ENCODE peak calls at places on chromosomes 12 and 14, in ten cellular contexts. S is HFF-Myc; O is colonic mucosa; K is SHP77 treated with DMSO at 0.1 percent for 48 hours; I is T-helper 1 cell; G is SK-N-MC; X is stimulated activated CD4-positive, alpha-beta T cell treated with anti-CD3 and anti-CD28 coated beads, Interleukin-1b, Interleukin-23, amount 100 ng/mL, for 24 hours; H is neural crest cell; Z is CD8-positive, alpha-beta memory T cell; M is BE2C. A is an unnamed sample.

GRCh38 chr14:96091941-96092411 is 52.8 kb downstream of the C14orf132 start:
- DNase-seq in S (no peak), O (no peak), K (no peak), I (no peak), G (no peak), X (no peak), H (no peak), Z (no peak), M (peak), A (no peak)

GRCh38 chr12:52318241-52318990 is 2.8 kb downstream of the KRT83 start:
- DNase-seq in S (no peak), O (no peak), K (no peak), I (no peak), G (no peak), X (no peak), H (no peak), Z (no peak), M (no peak), A (no peak)

GRCh38 chr12:52246720-52247621 is 13.9 kb downstream of the KRT7 start:
- DNase-seq in S (no peak), O (peak), K (peak), I (no peak), G (no peak), X (no peak), H (no peak), Z (no peak), M (no peak), A (no peak)

GRCh38 chr14:51006781-51007211 is 62.5 kb upstream of the PYGL start:
- DNase-seq in S (peak), O (no peak), K (peak), I (no peak), G (no peak), X (no peak), H (peak), Z (no peak), M (peak), A (no peak)

GRCh38 chr14:21084988-21085853 is 13.2 kb downstream of the ZNF219 start:
- DNase-seq in S (no peak), O (no peak), K (no peak), I (no peak), G (no peak), X (no peak), H (no peak), Z (no peak), M (no peak), A (peak)

GRCh38 chr12:3646561-3647241 is 106.2 kb downstream of the CRACR2A start:
- DNase-seq in S (no peak), O (no peak), K (no peak), I (no peak), G (no peak), X (no peak), H (no peak), Z (no peak), M (no peak), A (no peak)

GRCh38 chr14:67738740-67739504 is 37.2 kb downstream of the RDH12 start:
- DNase-seq in S (peak), O (peak), K (no peak), I (no peak), G (peak), X (no peak), H (no peak), Z (peak), M (peak), A (no peak)

GRCh38 chr14:90676859-90677258 is 139.4 kb downstream of the TTC7B start:
- DNase-seq in S (no peak), O (no peak), K (no peak), I (no peak), G (no peak), X (no peak), H (no peak), Z (no peak), M (no peak), A (no peak)

GRCh38 chr12:72346331-72346944 is 74.3 kb downstream of the TRHDE start:
- DNase-seq in S (peak), O (peak), K (peak), I (no peak), G (no peak), X (no peak), H (peak), Z (no peak), M (peak), A (no peak)

GRCh38 chr12:66059670-66060069 is 70.9 kb downstream of the LLPH start:
- DNase-seq in S (no peak), O (no peak), K (no peak), I (no peak), G (no peak), X (no peak), H (no peak), Z (no peak), M (no peak), A (no peak)

GRCh38 chr14:62098357-62098756 is 336.1 kb downstream of the SNAPC1 start:
- DNase-seq in S (no peak), O (no peak), K (no peak), I (no peak), G (no peak), X (no peak), H (no peak), Z (no peak), M (no peak), A (no peak)

GRCh38 chr12:53805801-53806200 is 54.0 kb upstream of the CISTR start:
- DNase-seq in S (no peak), O (no peak), K (no peak), I (no peak), G (no peak), X (no peak), H (no peak), Z (no peak), M (no peak), A (no peak)

GRCh38 chr14:86574026-86574777 is 1044.3 kb downstream of the FLRT2 start:
- DNase-seq in S (no peak), O (no peak), K (no peak), I (no peak), G (no peak), X (no peak), H (no peak), Z (no peak), M (peak), A (no peak)

GRCh38 chr14:53772936-53773335 is 183.7 kb downstream of the BMP4 start:
- DNase-seq in S (no peak), O (no peak), K (no peak), I (no peak), G (no peak), X (no peak), H (no peak), Z (no peak), M (no peak), A (no peak)

GRCh38 chr12:117360551-117361311 is 695 bp downstream of the NOS1 start:
- DNase-seq in S (no peak), O (no peak), K (no peak), I (no peak), G (no peak), X (no peak), H (no peak), Z (no peak), M (no peak), A (no peak)

GRCh38 chr12:71139153-71139735 is 18.6 kb downstream of the TSPAN8 start:
- DNase-seq in S (no peak), O (no peak), K (no peak), I (no peak), G (no peak), X (no peak), H (no peak), Z (no peak), M (no peak), A (no peak)

GRCh38 chr12:64104376-64104775 is 117.7 kb downstream of the KICS2 start:
- DNase-seq in S (no peak), O (no peak), K (peak), I (no peak), G (no peak), X (no peak), H (no peak), Z (no peak), M (no peak), A (no peak)

GRCh38 chr14:28142400-28143015 is 624.1 kb upstream of the FOXG1 start:
- DNase-seq in S (no peak), O (no peak), K (peak), I (no peak), G (no peak), X (no peak), H (no peak), Z (no peak), M (peak), A (no peak)

GRCh38 chr12:122097641-122098364 is 19.2 kb downstream of the MLXIP start:
- DNase-seq in S (no peak), O (peak), K (peak), I (no peak), G (no peak), X (no peak), H (no peak), Z (no peak), M (peak), A (no peak)

GRCh38 chr12:120199025-120199424 is 1.9 kb downstream of the RPLP0 start:
- DNase-seq in S (no peak), O (no peak), K (no peak), I (no peak), G (no peak), X (no peak), H (no peak), Z (no peak), M (no peak), A (no peak)

GRCh38 chr14:58463147-58463546 is 35.6 kb downstream of the KIAA0586 start:
- DNase-seq in S (no peak), O (no peak), K (no peak), I (no peak), G (no peak), X (no peak), H (no peak), Z (no peak), M (no peak), A (no peak)

GRCh38 chr14:71165121-71165574 is 257.9 kb downstream of the PCNX1 start:
- DNase-seq in S (no peak), O (peak), K (no peak), I (no peak), G (no peak), X (no peak), H (no peak), Z (no peak), M (peak), A (no peak)

GRCh38 chr14:89093083-89093482 is 268.6 kb downstream of the TTC8 start:
- DNase-seq in S (no peak), O (no peak), K (no peak), I (no peak), G (no peak), X (no peak), H (no peak), Z (no peak), M (no peak), A (no peak)

GRCh38 chr12:55806982-55807381 is 10.5 kb downstream of the SARNP start:
- DNase-seq in S (no peak), O (no peak), K (no peak), I (no peak), G (no peak), X (no peak), H (no peak), Z (no peak), M (no peak), A (no peak)

GRCh38 chr14:95431199-95432145 is 85.0 kb downstream of the SYNE3 start:
- DNase-seq in S (no peak), O (peak), K (peak), I (no peak), G (peak), X (no peak), H (peak), Z (no peak), M (no peak), A (no peak)

GRCh38 chr12:123089631-123090353 is 61.1 kb downstream of the PITPNM2 start:
- DNase-seq in S (peak), O (no peak), K (no peak), I (no peak), G (no peak), X (no peak), H (no peak), Z (no peak), M (no peak), A (no peak)

GRCh38 chr12:75635606-75636444 is 124.4 kb upstream of the KRR1 start:
- DNase-seq in S (peak), O (no peak), K (no peak), I (no peak), G (no peak), X (no peak), H (no peak), Z (peak), M (no peak), A (no peak)

GRCh38 chr12:90621927-90622326 is 333.0 kb downstream of the CCER1 start:
- DNase-seq in S (no peak), O (no peak), K (no peak), I (no peak), G (no peak), X (no peak), H (no peak), Z (no peak), M (no peak), A (no peak)

GRCh38 chr14:74667758-74668157 is 45.1 kb downstream of the AREL1 start:
- DNase-seq in S (no peak), O (no peak), K (no peak), I (no peak), G (no peak), X (no peak), H (no peak), Z (no peak), M (no peak), A (no peak)

GRCh38 chr12:106251636-106252035 is 3.8 kb upstream of the CKAP4 start:
- DNase-seq in S (peak), O (peak), K (no peak), I (no peak), G (no peak), X (no peak), H (no peak), Z (no peak), M (no peak), A (peak)

GRCh38 chr14:53491256-53491905 is 338.3 kb upstream of the DDHD1 start:
- DNase-seq in S (no peak), O (no peak), K (no peak), I (no peak), G (no peak), X (no peak), H (no peak), Z (no peak), M (no peak), A (no peak)

GRCh38 chr12:13454991-13455696 is 258.6 kb downstream of the EMP1 start:
- DNase-seq in S (no peak), O (no peak), K (no peak), I (no peak), G (no peak), X (no peak), H (no peak), Z (no peak), M (no peak), A (no peak)

GRCh38 chr12:56520025-56520810 is 1.4 kb upstream of the RBMS2 start:
- DNase-seq in S (no peak), O (no peak), K (no peak), I (no peak), G (no peak), X (no peak), H (no peak), Z (no peak), M (no peak), A (no peak)

GRCh38 chr14:99289394-99290189 is 17.6 kb upstream of the BCL11B start:
- DNase-seq in S (no peak), O (no peak), K (no peak), I (no peak), G (no peak), X (no peak), H (no peak), Z (no peak), M (no peak), A (no peak)

GRCh38 chr12:125330645-125331341 is 265.6 kb downstream of the AACS start:
- DNase-seq in S (no peak), O (peak), K (no peak), I (no peak), G (no peak), X (peak), H (peak), Z (no peak), M (peak), A (no peak)

GRCh38 chr12:64680235-64680634 is 69.9 kb downstream of the RASSF3 start:
- DNase-seq in S (no peak), O (peak), K (peak), I (no peak), G (no peak), X (no peak), H (no peak), Z (no peak), M (no peak), A (no peak)